ENCODE peak calls at places on chromosome 4, in five cellular contexts. One of them, this sample, is unnamed. For H3K9me3, the result is how much of the 10 kb centered on the place peaks cover.

GRCh38 chr4:139301143-139301820 is at the start of gene NAA15:
- DNase-seq in prostate gland: peak
- DNase-seq in endothelial cell of umbilical vein: peak
- DNase-seq in H1: peak
- DNase-seq in spleen: peak
- DNase-seq in this sample: peak

GRCh38 chr4:52788806-52789205 is 37.6 kb upstream of the ERVMER34-1 start:
- DNase-seq in prostate gland: no peak
- DNase-seq in endothelial cell of umbilical vein: no peak
- DNase-seq in H1: no peak
- DNase-seq in spleen: no peak
- DNase-seq in this sample: no peak

GRCh38 chr4:140944539-140944938 is 188.4 kb upstream of the TBC1D9 start:
- DNase-seq in prostate gland: no peak
- DNase-seq in endothelial cell of umbilical vein: no peak
- DNase-seq in H1: no peak
- DNase-seq in spleen: no peak
- DNase-seq in this sample: no peak

GRCh38 chr4:187069398-187069797 is 345.7 kb upstream of the FAT1 start:
- DNase-seq in prostate gland: no peak
- DNase-seq in endothelial cell of umbilical vein: no peak
- DNase-seq in H1: no peak
- DNase-seq in spleen: no peak
- DNase-seq in this sample: no peak

GRCh38 chr4:48472794-48473193 is 10.3 kb upstream of the SLC10A4 start:
- DNase-seq in prostate gland: no peak
- DNase-seq in endothelial cell of umbilical vein: no peak
- DNase-seq in H1: no peak
- DNase-seq in spleen: no peak
- DNase-seq in this sample: no peak

GRCh38 chr4:128675083-128675482 is 134.4 kb upstream of the JADE1 start:
- DNase-seq in prostate gland: no peak
- DNase-seq in endothelial cell of umbilical vein: no peak
- DNase-seq in H1: no peak
- DNase-seq in spleen: no peak
- DNase-seq in this sample: no peak

GRCh38 chr4:126560794-126561193 is 1072.0 kb upstream of the INTU start:
- DNase-seq in prostate gland: no peak
- DNase-seq in endothelial cell of umbilical vein: no peak
- DNase-seq in H1: no peak
- DNase-seq in spleen: no peak
- DNase-seq in this sample: no peak

GRCh38 chr4:40227284-40227683 is 30.5 kb downstream of the RHOH start:
- DNase-seq in prostate gland: no peak
- DNase-seq in endothelial cell of umbilical vein: no peak
- DNase-seq in H1: no peak
- DNase-seq in spleen: no peak
- DNase-seq in this sample: no peak

GRCh38 chr4:176656108-176656507 is 136.6 kb downstream of the VEGFC start:
- DNase-seq in prostate gland: no peak
- DNase-seq in endothelial cell of umbilical vein: no peak
- DNase-seq in H1: no peak
- DNase-seq in spleen: no peak
- DNase-seq in this sample: no peak

GRCh38 chr4:16026155-16026761 is 57.6 kb downstream of the PROM1 start:
- DNase-seq in prostate gland: peak
- DNase-seq in endothelial cell of umbilical vein: peak
- DNase-seq in H1: no peak
- DNase-seq in spleen: no peak
- DNase-seq in this sample: no peak

GRCh38 chr4:156939151-156939550 is 32.4 kb downstream of the PDGFC start:
- DNase-seq in prostate gland: no peak
- DNase-seq in endothelial cell of umbilical vein: peak
- DNase-seq in H1: no peak
- DNase-seq in spleen: no peak
- DNase-seq in this sample: no peak

GRCh38 chr4:61201562-61202099 is 1.5 kb downstream of the ADGRL3 start:
- DNase-seq in prostate gland: no peak
- DNase-seq in endothelial cell of umbilical vein: no peak
- DNase-seq in H1: no peak
- DNase-seq in spleen: no peak
- DNase-seq in this sample: no peak

GRCh38 chr4:11424000-11424399 is 4.7 kb downstream of the HS3ST1 start:
- DNase-seq in prostate gland: peak
- DNase-seq in endothelial cell of umbilical vein: peak
- DNase-seq in H1: no peak
- DNase-seq in spleen: no peak
- DNase-seq in this sample: no peak

GRCh38 chr4:146349306-146349705 is 135.0 kb downstream of the REELD1 start:
- DNase-seq in prostate gland: no peak
- DNase-seq in endothelial cell of umbilical vein: no peak
- DNase-seq in H1: no peak
- DNase-seq in spleen: no peak
- DNase-seq in this sample: no peak

GRCh38 chr4:55138367-55138766 is 13.0 kb upstream of the KDR start:
- DNase-seq in prostate gland: no peak
- DNase-seq in endothelial cell of umbilical vein: no peak
- DNase-seq in H1: no peak
- DNase-seq in spleen: no peak
- DNase-seq in this sample: no peak

GRCh38 chr4:121253961-121254360 is 89.8 kb upstream of the TNIP3 start:
- DNase-seq in prostate gland: no peak
- DNase-seq in endothelial cell of umbilical vein: no peak
- DNase-seq in H1: no peak
- DNase-seq in spleen: no peak
- DNase-seq in this sample: no peak

GRCh38 chr4:184114431-184114830 is 103.2 kb downstream of the ENPP6 start:
- DNase-seq in prostate gland: no peak
- DNase-seq in endothelial cell of umbilical vein: no peak
- DNase-seq in H1: no peak
- DNase-seq in spleen: no peak
- DNase-seq in this sample: peak

GRCh38 chr4:31518796-31519250 is 798.7 kb downstream of the PCDH7 start:
- DNase-seq in prostate gland: no peak
- DNase-seq in endothelial cell of umbilical vein: no peak
- DNase-seq in H1: no peak
- DNase-seq in spleen: no peak
- DNase-seq in this sample: no peak

GRCh38 chr4:100895572-100896197 is 377.9 kb upstream of the EMCN start:
- DNase-seq in prostate gland: no peak
- DNase-seq in endothelial cell of umbilical vein: peak
- DNase-seq in H1: no peak
- DNase-seq in spleen: no peak
- DNase-seq in this sample: no peak

GRCh38 chr4:77355731-77356130 is 198.7 kb downstream of the CCNG2 start:
- DNase-seq in prostate gland: no peak
- DNase-seq in endothelial cell of umbilical vein: no peak
- DNase-seq in H1: no peak
- DNase-seq in spleen: no peak
- DNase-seq in this sample: no peak

GRCh38 chr4:8829584-8829983 is 42.1 kb downstream of the HMX1 start:
- DNase-seq in prostate gland: no peak
- DNase-seq in endothelial cell of umbilical vein: no peak
- DNase-seq in H1: no peak
- DNase-seq in spleen: no peak
- DNase-seq in this sample: peak

GRCh38 chr4:159158083-159158617 is 55.3 kb downstream of the RAPGEF2 start:
- DNase-seq in prostate gland: no peak
- DNase-seq in endothelial cell of umbilical vein: peak
- DNase-seq in H1: no peak
- DNase-seq in spleen: no peak
- DNase-seq in this sample: no peak

GRCh38 chr4:125315571-125316390 is 1.0 kb downstream of the FAT4 start:
- DNase-seq in prostate gland: peak
- DNase-seq in endothelial cell of umbilical vein: peak
- DNase-seq in H1: no peak
- DNase-seq in spleen: peak
- DNase-seq in this sample: no peak

GRCh38 chr4:53866055-53866454 is 198.3 kb downstream of the CHIC2 start:
- DNase-seq in prostate gland: no peak
- DNase-seq in endothelial cell of umbilical vein: no peak
- DNase-seq in H1: no peak
- DNase-seq in spleen: no peak
- DNase-seq in this sample: no peak

GRCh38 chr4:1872918-1873269 is 1.7 kb downstream of the NSD2 start:
- DNase-seq in prostate gland: no peak
- DNase-seq in endothelial cell of umbilical vein: peak
- DNase-seq in H1: no peak
- DNase-seq in spleen: no peak
- DNase-seq in this sample: no peak

GRCh38 chr4:12689457-12689856 is 794.7 kb downstream of the RAB28 start:
- DNase-seq in prostate gland: no peak
- DNase-seq in endothelial cell of umbilical vein: no peak
- DNase-seq in H1: no peak
- DNase-seq in spleen: no peak
- DNase-seq in this sample: no peak

GRCh38 chr4:22897520-22898108 is 204.9 kb downstream of the GBA3 start:
- DNase-seq in prostate gland: no peak
- DNase-seq in endothelial cell of umbilical vein: peak
- DNase-seq in H1: peak
- DNase-seq in spleen: no peak
- DNase-seq in this sample: no peak

GRCh38 chr4:183129125-183129524 is 30.1 kb downstream of the WWC2 start:
- DNase-seq in prostate gland: no peak
- DNase-seq in endothelial cell of umbilical vein: no peak
- DNase-seq in H1: no peak
- DNase-seq in spleen: no peak
- DNase-seq in this sample: no peak

GRCh38 chr4:72987741-72988729 is 81.5 kb downstream of the COX18 start:
- DNase-seq in prostate gland: no peak
- DNase-seq in endothelial cell of umbilical vein: no peak
- DNase-seq in H1: no peak
- DNase-seq in spleen: no peak
- DNase-seq in this sample: no peak

GRCh38 chr4:147078875-147079658 is 133.4 kb upstream of the TTC29 start:
- DNase-seq in prostate gland: peak
- DNase-seq in endothelial cell of umbilical vein: peak
- DNase-seq in H1: no peak
- DNase-seq in spleen: no peak
- DNase-seq in this sample: no peak

GRCh38 chr4:80362578-80363181 is 27.1 kb downstream of the CFAP299 start:
- DNase-seq in prostate gland: no peak
- DNase-seq in endothelial cell of umbilical vein: peak
- DNase-seq in H1: no peak
- DNase-seq in spleen: peak
- DNase-seq in this sample: no peak

GRCh38 chr4:14768449-14768848 is 233.8 kb upstream of the CPEB2 start:
- DNase-seq in prostate gland: no peak
- DNase-seq in endothelial cell of umbilical vein: no peak
- DNase-seq in H1: no peak
- DNase-seq in spleen: no peak
- DNase-seq in this sample: no peak
- H3K9me3 ChIP-seq in prostate gland: under half
- H3K9me3 ChIP-seq in endothelial cell of umbilical vein: under half
- H3K9me3 ChIP-seq in H1: under half
- H3K9me3 ChIP-seq in spleen: under half
- H3K9me3 ChIP-seq in this sample: under half

GRCh38 chr4:163662761-163663160 is 168.3 kb downstream of the TMA16 start:
- DNase-seq in prostate gland: no peak
- DNase-seq in endothelial cell of umbilical vein: no peak
- DNase-seq in H1: no peak
- DNase-seq in spleen: no peak
- DNase-seq in this sample: no peak
- TF ChIP-seq POLR2AphosphoS5 in prostate gland: no peak
- TF ChIP-seq POLR2AphosphoS5 in endothelial cell of umbilical vein: no peak
- TF ChIP-seq POLR2AphosphoS5 in H1: no peak
- TF ChIP-seq POLR2AphosphoS5 in spleen: no peak
- TF ChIP-seq POLR2AphosphoS5 in this sample: no peak

GRCh38 chr4:89744915-89745314 is 92.0 kb downstream of the SNCA start:
- DNase-seq in prostate gland: no peak
- DNase-seq in endothelial cell of umbilical vein: no peak
- DNase-seq in H1: no peak
- DNase-seq in spleen: no peak
- DNase-seq in this sample: no peak

GRCh38 chr4:89739589-89739988 is 97.4 kb downstream of the SNCA start:
- DNase-seq in prostate gland: no peak
- DNase-seq in endothelial cell of umbilical vein: no peak
- DNase-seq in H1: no peak
- DNase-seq in spleen: no peak
- DNase-seq in this sample: no peak

GRCh38 chr4:89737888-89738287 is 99.1 kb downstream of the SNCA start:
- DNase-seq in prostate gland: no peak
- DNase-seq in endothelial cell of umbilical vein: peak
- DNase-seq in H1: no peak
- DNase-seq in spleen: no peak
- DNase-seq in this sample: no peak

GRCh38 chr4:89745708-89746107 is 91.3 kb downstream of the SNCA start:
- DNase-seq in prostate gland: no peak
- DNase-seq in endothelial cell of umbilical vein: no peak
- DNase-seq in H1: no peak
- DNase-seq in spleen: no peak
- DNase-seq in this sample: no peak

DNA sequence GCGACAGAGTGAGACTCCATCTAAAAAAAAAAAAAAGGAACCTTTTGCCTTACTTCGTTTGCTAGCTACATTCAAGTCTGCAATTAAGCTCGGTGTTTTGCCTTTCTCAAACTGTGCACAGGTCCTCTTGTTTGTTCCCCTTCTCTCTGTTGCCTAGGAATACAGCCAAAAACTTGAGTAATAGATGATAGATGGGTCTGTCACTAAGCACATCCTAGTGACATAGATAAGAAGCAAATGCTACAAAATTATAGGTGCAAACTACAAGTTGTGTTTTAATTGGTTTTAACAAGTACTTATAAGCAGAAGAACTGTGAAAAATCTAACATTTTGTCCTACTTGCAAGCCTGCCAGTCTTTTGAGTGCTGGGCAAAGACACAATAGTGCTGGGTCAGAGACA is 95.2 kb downstream of the SNCA start:
- DNase-seq in prostate gland: no peak
- DNase-seq in endothelial cell of umbilical vein: no peak
- DNase-seq in H1: no peak
- DNase-seq in spleen: no peak
- DNase-seq in this sample: no peak
- TF ChIP-seq POLR2A in prostate gland: no peak
- TF ChIP-seq POLR2A in endothelial cell of umbilical vein: no peak
- TF ChIP-seq POLR2A in H1: no peak
- TF ChIP-seq POLR2A in spleen: no peak
- TF ChIP-seq POLR2A in this sample: no peak

GRCh38 chr4:133452669-133453068 is 303.6 kb downstream of the PCDH10 start:
- DNase-seq in prostate gland: no peak
- DNase-seq in endothelial cell of umbilical vein: peak
- DNase-seq in H1: no peak
- DNase-seq in spleen: no peak
- DNase-seq in this sample: no peak
- H3K9me3 ChIP-seq in prostate gland: under half
- H3K9me3 ChIP-seq in endothelial cell of umbilical vein: under half
- H3K9me3 ChIP-seq in H1: under half
- H3K9me3 ChIP-seq in spleen: under half
- H3K9me3 ChIP-seq in this sample: under half

GRCh38 chr4:26204911-26205368 is 115.9 kb upstream of the RBPJ start:
- DNase-seq in prostate gland: peak
- DNase-seq in endothelial cell of umbilical vein: no peak
- DNase-seq in H1: no peak
- DNase-seq in spleen: no peak
- DNase-seq in this sample: no peak
- TF ChIP-seq POLR2AphosphoS5 in prostate gland: peak
- TF ChIP-seq POLR2AphosphoS5 in endothelial cell of umbilical vein: no peak
- TF ChIP-seq POLR2AphosphoS5 in H1: no peak
- TF ChIP-seq POLR2AphosphoS5 in spleen: no peak
- TF ChIP-seq POLR2AphosphoS5 in this sample: no peak

GRCh38 chr4:88975925-88976511 is 81.0 kb downstream of the FAM13A start:
- DNase-seq in prostate gland: no peak
- DNase-seq in endothelial cell of umbilical vein: no peak
- DNase-seq in H1: no peak
- DNase-seq in spleen: no peak
- DNase-seq in this sample: no peak
- TF ChIP-seq POLR2A in prostate gland: no peak
- TF ChIP-seq POLR2A in endothelial cell of umbilical vein: no peak
- TF ChIP-seq POLR2A in H1: no peak
- TF ChIP-seq POLR2A in spleen: no peak
- TF ChIP-seq POLR2A in this sample: no peak